ENCODE peak calls at places on chromosome 21, in eight cellular contexts. One of them, this sample, is unnamed.

GRCh38 chr21:35206141-35207125 is 157.3 kb upstream of the RUNX1 start:
- DNase-seq in HT1080: no peak
- DNase-seq in anterior cingulate cortex: no peak
- DNase-seq in fibroblast of lung: peak
- DNase-seq in AML-193: no peak
- DNase-seq in ureter: no peak
- DNase-seq in iris pigment epithelial cell: no peak
- DNase-seq in GM23338: no peak
- DNase-seq in this sample: no peak

GRCh38 chr21:37076087-37076486 is 3.0 kb downstream of the TTC3 start:
- DNase-seq in HT1080: no peak
- DNase-seq in anterior cingulate cortex: no peak
- DNase-seq in fibroblast of lung: no peak
- DNase-seq in AML-193: no peak
- DNase-seq in ureter: no peak
- DNase-seq in iris pigment epithelial cell: no peak
- DNase-seq in GM23338: no peak
- DNase-seq in this sample: no peak

GRCh38 chr21:45559216-45560105 is 17.2 kb upstream of the SLC19A1 start:
- DNase-seq in HT1080: no peak
- DNase-seq in anterior cingulate cortex: no peak
- DNase-seq in fibroblast of lung: no peak
- DNase-seq in AML-193: no peak
- DNase-seq in ureter: peak
- DNase-seq in iris pigment epithelial cell: no peak
- DNase-seq in GM23338: no peak
- DNase-seq in this sample: no peak

GRCh38 chr21:32753818-32754610 is 17.5 kb downstream of the PAXBP1 start:
- DNase-seq in HT1080: no peak
- DNase-seq in anterior cingulate cortex: no peak
- DNase-seq in fibroblast of lung: no peak
- DNase-seq in AML-193: no peak
- DNase-seq in ureter: no peak
- DNase-seq in iris pigment epithelial cell: no peak
- DNase-seq in GM23338: peak
- DNase-seq in this sample: no peak

GRCh38 chr21:45935628-45936027 is 45.9 kb upstream of the COL6A1 start:
- DNase-seq in HT1080: no peak
- DNase-seq in anterior cingulate cortex: no peak
- DNase-seq in fibroblast of lung: peak
- DNase-seq in AML-193: no peak
- DNase-seq in ureter: no peak
- DNase-seq in iris pigment epithelial cell: peak
- DNase-seq in GM23338: peak
- DNase-seq in this sample: no peak

GRCh38 chr21:44057960-44058651 is 46.0 kb downstream of the TRAPPC10 start:
- DNase-seq in HT1080: no peak
- DNase-seq in anterior cingulate cortex: no peak
- DNase-seq in fibroblast of lung: peak
- DNase-seq in AML-193: no peak
- DNase-seq in ureter: no peak
- DNase-seq in iris pigment epithelial cell: peak
- DNase-seq in GM23338: no peak
- DNase-seq in this sample: no peak

GRCh38 chr21:33640697-33641338 is 723 bp downstream of the CRYZL1 start:
- DNase-seq in HT1080: no peak
- DNase-seq in anterior cingulate cortex: no peak
- DNase-seq in fibroblast of lung: peak
- DNase-seq in AML-193: no peak
- DNase-seq in ureter: no peak
- DNase-seq in iris pigment epithelial cell: peak
- DNase-seq in GM23338: peak
- DNase-seq in this sample: no peak

GRCh38 chr21:45769896-45770295 is 126.4 kb downstream of the PCBP3 start:
- DNase-seq in HT1080: no peak
- DNase-seq in anterior cingulate cortex: no peak
- DNase-seq in fibroblast of lung: no peak
- DNase-seq in AML-193: no peak
- DNase-seq in ureter: no peak
- DNase-seq in iris pigment epithelial cell: no peak
- DNase-seq in GM23338: no peak
- DNase-seq in this sample: no peak

GRCh38 chr21:36297938-36298572 is 21.9 kb upstream of the MORC3 start:
- DNase-seq in HT1080: peak
- DNase-seq in anterior cingulate cortex: no peak
- DNase-seq in fibroblast of lung: no peak
- DNase-seq in AML-193: peak
- DNase-seq in ureter: peak
- DNase-seq in iris pigment epithelial cell: peak
- DNase-seq in GM23338: no peak
- DNase-seq in this sample: no peak

GRCh38 chr21:44090332-44090731 is 16.9 kb upstream of the PWP2 start:
- DNase-seq in HT1080: no peak
- DNase-seq in anterior cingulate cortex: no peak
- DNase-seq in fibroblast of lung: no peak
- DNase-seq in AML-193: no peak
- DNase-seq in ureter: peak
- DNase-seq in iris pigment epithelial cell: no peak
- DNase-seq in GM23338: no peak
- DNase-seq in this sample: no peak

GRCh38 chr21:45535341-45536081 is 6.7 kb downstream of the SLC19A1 start:
- DNase-seq in HT1080: no peak
- DNase-seq in anterior cingulate cortex: no peak
- DNase-seq in fibroblast of lung: no peak
- DNase-seq in AML-193: no peak
- DNase-seq in ureter: no peak
- DNase-seq in iris pigment epithelial cell: no peak
- DNase-seq in GM23338: no peak
- DNase-seq in this sample: no peak

GRCh38 chr21:31798842-31799691 is 67.1 kb upstream of the SCAF4 start:
- DNase-seq in HT1080: no peak
- DNase-seq in anterior cingulate cortex: no peak
- DNase-seq in fibroblast of lung: peak
- DNase-seq in AML-193: no peak
- DNase-seq in ureter: no peak
- DNase-seq in iris pigment epithelial cell: no peak
- DNase-seq in GM23338: no peak
- DNase-seq in this sample: no peak

GRCh38 chr21:39924577-39925308 is 57.5 kb downstream of the PCP4 start:
- DNase-seq in HT1080: no peak
- DNase-seq in anterior cingulate cortex: no peak
- DNase-seq in fibroblast of lung: no peak
- DNase-seq in AML-193: no peak
- DNase-seq in ureter: no peak
- DNase-seq in iris pigment epithelial cell: no peak
- DNase-seq in GM23338: peak
- DNase-seq in this sample: no peak

GRCh38 chr21:34688145-34688544 is 19.4 kb downstream of the CLIC6 start:
- DNase-seq in HT1080: no peak
- DNase-seq in anterior cingulate cortex: no peak
- DNase-seq in fibroblast of lung: no peak
- DNase-seq in AML-193: no peak
- DNase-seq in ureter: no peak
- DNase-seq in iris pigment epithelial cell: no peak
- DNase-seq in GM23338: peak
- DNase-seq in this sample: no peak

GRCh38 chr21:32578107-32578691 is 7.1 kb downstream of the TCP10L start:
- DNase-seq in HT1080: no peak
- DNase-seq in anterior cingulate cortex: no peak
- DNase-seq in fibroblast of lung: peak
- DNase-seq in AML-193: no peak
- DNase-seq in ureter: no peak
- DNase-seq in iris pigment epithelial cell: no peak
- DNase-seq in GM23338: peak
- DNase-seq in this sample: no peak